ENCODE peak calls at places on chromosomes 6 and 20, in four cellular contexts. R is H1, J is K562, K is HepG2. B is an unnamed sample.

GRCh38 chr6:72977114-72977513 is 248.2 kb downstream of the KHDC1L start:
- DNase-seq in J (no peak), R (no peak), K (no peak), B (no peak)

GRCh38 chr6:109260126-109260525 is 122.1 kb downstream of the CD164 start:
- DNase-seq in R (no peak), K (no peak), J (no peak), B (no peak)

GRCh38 chr20:5825136-5825719 is 75.0 kb downstream of the SHLD1 start:
- DNase-seq in J (no peak), R (no peak), K (no peak), B (no peak)

GRCh38 chr6:8707956-8708772 is 272.8 kb upstream of the SLC35B3 start:
- DNase-seq in J (no peak), K (peak; percentile 27), R (peak; percentile 46), B (peak; percentile 48)

GRCh38 chr20:31968299-31969126 is 562 bp downstream of the XKR7 start:
- DNase-seq in K (peak; percentile 64), R (peak; percentile 99), J (peak; percentile 96), B (no peak)

GRCh38 chr20:16236589-16237241 is 336.5 kb downstream of the KIF16B start:
- DNase-seq in K (no peak), R (no peak), J (no peak), B (no peak)

GRCh38 chr6:40906759-40907158 is 132.3 kb downstream of the UNC5CL start:
- DNase-seq in K (no peak), R (no peak), J (no peak), B (no peak)

GRCh38 chr20:41276317-41276751 is 41.2 kb downstream of the ZHX3 start:
- DNase-seq in K (no peak), J (no peak), R (no peak), B (no peak)

GRCh38 chr20:40702504-40702903 is 13.5 kb upstream of the MAFB start:
- DNase-seq in R (no peak), K (peak; percentile 39), J (peak; percentile 23), B (no peak)

GRCh38 chr6:93829009-93829408 is 409.6 kb upstream of the EPHA7 start:
- DNase-seq in K (no peak), J (no peak), R (no peak), B (no peak)

GRCh38 chr20:49045440-49046086 is 549 bp upstream of the CSE1L start:
- DNase-seq in R (no peak), J (peak; percentile 25), K (peak; percentile 29), B (no peak)

GRCh38 chr6:125004797-125005595 is 42.8 kb downstream of the RNF217 start:
- DNase-seq in J (no peak), K (no peak), R (no peak), B (no peak)

GRCh38 chr6:112939543-112939942 is 592.4 kb downstream of the RFPL4B start:
- DNase-seq in K (no peak), R (no peak), J (no peak), B (no peak)

GRCh38 chr6:9516207-9516606 is 898.7 kb downstream of the TFAP2A start:
- DNase-seq in K (no peak), R (peak; percentile 48), J (no peak), B (peak; percentile 57)

GRCh38 chr6:63571382-63571882 is 848 bp upstream of the LOC128125822 start:
- DNase-seq in K (no peak), J (no peak), R (no peak), B (no peak)

GRCh38 chr6:157045831-157046454 is 268.8 kb downstream of the ARID1B start:
- DNase-seq in K (peak; percentile 29), J (no peak), R (no peak), B (peak; percentile 41)

GRCh38 chr20:21090112-21090737 is 15.9 kb downstream of the LINC00237 start:
- DNase-seq in J (no peak), K (no peak), R (no peak), B (no peak)

GRCh38 chr20:1827974-1828785 is 67.0 kb upstream of the SIRPA start:
- DNase-seq in K (peak; percentile 99), R (no peak), J (no peak), B (peak; percentile 24)

GRCh38 chr20:38547288-38547825 is 33.6 kb upstream of the ADIG start:
- DNase-seq in J (no peak), R (no peak), K (no peak), B (no peak)
- TF ChIP-seq FOSL1 in J (no peak), R (no peak), K (no peak), B (no peak)

DNA sequence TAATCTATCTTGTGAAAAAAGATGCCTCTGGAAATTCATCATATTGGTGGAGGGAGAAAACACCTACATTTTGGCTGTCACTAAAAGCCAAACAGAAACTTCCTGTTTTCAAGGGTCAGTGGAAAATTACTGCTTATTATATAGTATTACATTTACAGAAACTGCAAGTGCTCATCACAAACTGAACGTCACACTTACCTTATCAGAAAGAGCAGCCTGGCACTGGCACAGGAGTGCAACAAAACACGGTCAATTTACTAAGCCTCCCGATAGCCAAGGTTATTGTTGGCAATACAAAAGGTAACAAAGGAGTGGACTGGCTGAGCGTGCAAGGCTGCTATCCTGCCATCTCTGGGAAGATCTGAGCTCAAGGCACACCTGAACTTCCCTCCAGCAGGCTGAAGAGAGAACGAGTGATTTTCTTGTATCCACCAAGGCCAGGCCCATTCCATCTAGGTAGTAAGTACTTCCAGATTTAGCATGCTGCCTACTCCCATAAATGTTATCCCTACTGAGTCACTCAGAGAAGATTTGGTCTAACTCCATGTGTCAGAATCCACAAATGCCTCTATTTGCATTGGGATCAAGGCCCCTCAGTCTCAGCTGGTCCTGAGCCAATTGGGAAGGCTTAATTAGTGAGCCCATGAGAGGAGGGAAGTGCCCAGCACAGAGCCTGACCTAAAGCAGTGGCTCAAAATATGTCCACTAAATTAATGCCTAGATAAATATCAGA is 399.8 kb downstream of the BTBD9 start:
- DNase-seq in K (no peak), R (no peak), J (no peak), B (no peak)
- TF ChIP-seq RAD21 in K (no peak), R (no peak), J (no peak), B (no peak)

DNA sequence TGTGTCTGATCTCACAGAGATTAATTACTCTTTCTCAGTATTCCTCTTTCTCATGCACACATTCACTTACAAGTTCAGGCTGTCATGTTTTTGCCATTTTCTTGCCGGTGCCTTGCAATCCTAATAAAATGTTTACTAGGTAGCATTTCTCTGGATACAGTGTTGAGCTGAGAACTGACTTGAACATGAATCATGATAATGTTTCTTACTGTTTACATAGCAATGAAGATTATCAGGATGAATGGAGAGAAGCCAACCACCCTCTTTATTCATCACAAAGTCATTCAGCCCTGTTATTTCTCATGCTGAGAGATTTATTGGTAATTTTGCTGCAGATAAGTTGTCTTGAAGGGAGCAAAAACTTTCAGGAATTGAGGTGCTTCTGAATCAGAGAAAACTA is 185.5 kb upstream of the ECI2 start:
- DNase-seq in R (no peak), K (no peak), J (no peak), B (no peak)
- TF ChIP-seq FOSL1 in R (no peak), K (no peak), J (peak; percentile 74), B (no peak)

GRCh38 chr6:150087336-150087735 is 18.4 kb upstream of the ULBP3 start:
- DNase-seq in K (no peak), R (no peak), J (no peak), B (no peak)

GRCh38 chr6:150093397-150093796 is 24.5 kb upstream of the ULBP3 start:
- DNase-seq in K (no peak), J (no peak), R (no peak), B (no peak)

GRCh38 chr6:150088481-150089154 is 19.7 kb upstream of the ULBP3 start:
- DNase-seq in J (no peak), R (no peak), K (no peak), B (no peak)

GRCh38 chr6:150090328-150090727 is 21.4 kb upstream of the ULBP3 start:
- DNase-seq in J (no peak), K (no peak), R (no peak), B (no peak)

DNA sequence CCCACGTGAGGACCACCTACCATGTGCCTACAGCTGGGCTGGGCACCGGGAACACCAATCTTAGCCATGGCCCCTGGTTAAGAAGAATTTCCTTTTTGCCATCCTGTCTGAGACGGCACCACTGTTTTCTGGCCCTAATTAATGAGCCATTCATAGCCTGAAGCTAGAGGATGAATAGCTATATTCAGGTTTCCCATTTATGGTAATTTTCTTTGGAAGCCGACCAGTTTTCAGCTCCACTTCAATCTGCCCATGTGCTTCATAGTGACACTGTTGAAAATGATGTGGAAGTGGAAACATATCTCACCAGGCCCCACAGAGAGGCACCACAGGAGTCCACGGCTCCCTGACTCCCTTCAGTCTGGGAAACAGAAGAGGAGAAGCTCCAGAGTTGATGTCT is 22.5 kb upstream of the ULBP3 start:
- DNase-seq in R (no peak), J (no peak), K (no peak), B (no peak)
- TF ChIP-seq RAD21 in R (no peak), J (no peak), K (no peak), B (no peak)

DNA sequence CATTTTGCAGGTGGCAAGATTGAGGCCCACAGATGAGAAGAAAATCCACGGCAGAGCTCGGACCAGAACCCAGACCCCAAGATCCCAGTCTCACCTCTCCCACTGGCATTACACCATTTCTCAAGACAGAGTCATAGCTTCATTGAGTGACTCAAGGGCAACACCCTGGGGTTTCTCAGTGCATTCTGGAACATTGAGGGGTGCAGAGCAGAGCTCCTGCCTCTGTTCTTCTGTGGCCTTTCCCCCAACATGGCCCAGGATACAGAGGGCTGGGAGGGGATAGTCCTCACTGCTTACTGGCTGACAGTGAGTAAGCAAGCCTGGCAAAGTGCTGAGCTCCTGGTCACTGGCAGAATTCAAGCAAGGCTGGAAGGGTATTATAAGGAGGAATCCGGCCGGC is 74.0 kb downstream of the MDGA1 start:
- DNase-seq in J (no peak), K (no peak), R (no peak), B (no peak)
- TF ChIP-seq FOSL1 in J (no peak), K (no peak), R (no peak), B (no peak)

DNA sequence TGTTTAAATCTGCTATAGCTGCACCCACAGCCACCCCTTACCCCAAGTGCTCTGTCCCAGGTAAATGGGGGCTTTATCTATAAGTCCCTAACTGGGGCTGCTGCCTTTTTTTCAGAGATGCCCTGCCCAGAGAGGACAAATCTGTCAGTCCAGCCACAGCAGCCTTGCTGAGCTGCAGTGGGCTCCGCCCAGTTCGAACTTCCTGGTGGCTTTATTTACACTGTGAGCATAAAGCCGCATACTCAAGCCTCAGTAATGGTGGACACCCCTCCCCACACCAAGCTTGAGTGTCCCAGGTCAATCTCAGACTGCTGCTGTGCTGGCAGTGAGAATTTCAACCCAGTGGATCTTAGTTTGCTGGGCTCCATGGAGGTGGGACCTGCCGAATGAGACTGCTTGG is 505.2 kb downstream of the CBLN4 start:
- DNase-seq in K (no peak), R (no peak), J (no peak), B (no peak)
- TF ChIP-seq RAD21 in K (no peak), R (no peak), J (no peak), B (no peak)

GRCh38 chr6:140052757-140053729 is 678.6 kb upstream of the CITED2 start:
- DNase-seq in K (no peak), R (no peak), J (peak; percentile 10), B (no peak)
- TF ChIP-seq FOSL1 in K (no peak), R (no peak), J (no peak), B (no peak)